ENCODE peak calls at places on chromosomes 3 and 15, in eight cellular contexts. K is A549; V is CD4-positive, alpha-beta memory T cell; A is hypothalamus; E is HTR-8/SVneo; W is frontal cortex; G is NAMALWA; F is pons. U is an unnamed sample.

GRCh38 chr3:141348848-141349247 is 19.5 kb upstream of the ZBTB38 start:
- DNase-seq in K (no peak), V (no peak), A (no peak), E (no peak), W (no peak), G (no peak), F (no peak), U (no peak)

GRCh38 chr3:48990636-48991421 is 788 bp downstream of the P4HTM start:
- DNase-seq in K (peak; percentile 44), V (no peak), A (no peak), E (peak; percentile 27), W (peak; percentile 32), G (no peak), F (peak; percentile 46), U (peak; percentile 29)

GRCh38 chr3:60703956-60704736 is 547.1 kb downstream of the FHIT start:
- DNase-seq in K (no peak), V (no peak), A (no peak), E (no peak), W (no peak), G (no peak), F (no peak), U (no peak)

GRCh38 chr3:107241217-107241616 is 136.0 kb upstream of the CCDC54 start:
- DNase-seq in K (peak; percentile 42), V (no peak), A (no peak), E (no peak), W (peak; percentile 5), G (peak; percentile 64), F (peak; percentile 54), U (no peak)

GRCh38 chr3:128973988-128974564 is 19.8 kb downstream of the CFAP92 start:
- DNase-seq in K (no peak), V (no peak), A (no peak), E (no peak), W (no peak), G (peak; percentile 42), F (peak; percentile 9), U (no peak)

GRCh38 chr15:74837482-74837881 is 5.5 kb downstream of the ULK3 start:
- DNase-seq in K (no peak), V (no peak), A (no peak), E (no peak), W (no peak), G (no peak), F (no peak), U (no peak)

GRCh38 chr15:77482570-77482969 is 61.9 kb downstream of the HMG20A start:
- DNase-seq in K (no peak), V (no peak), A (no peak), E (peak; percentile 51), W (no peak), G (no peak), F (no peak), U (no peak)

GRCh38 chr3:181623924-181624694 is 87.6 kb upstream of the SOX2 start:
- DNase-seq in K (peak; percentile 9), V (no peak), A (no peak), E (no peak), W (no peak), G (no peak), F (peak; percentile 75), U (no peak)

GRCh38 chr15:59691194-59691805 is 2.2 kb upstream of the BNIP2 start:
- DNase-seq in K (peak; percentile 70), V (peak; percentile 50), A (no peak), E (peak; percentile 32), W (peak; percentile 16), G (peak; percentile 83), F (peak; percentile 56), U (peak; percentile 49)

GRCh38 chr15:66008920-66009572 is 139.8 kb downstream of the RAB11A start:
- DNase-seq in K (peak; percentile 84), V (no peak), A (no peak), E (peak; percentile 21), W (no peak), G (no peak), F (no peak), U (no peak)

GRCh38 chr3:37386627-37387230 is 212.3 kb upstream of the LRRFIP2 start:
- DNase-seq in K (no peak), V (no peak), A (no peak), E (no peak), W (no peak), G (no peak), F (no peak), U (no peak)

GRCh38 chr3:38137615-38138346 is 680 bp upstream of the MYD88 start:
- DNase-seq in K (no peak), V (peak; percentile 11), A (no peak), E (no peak), W (no peak), G (peak; percentile 53), F (no peak), U (peak; percentile 19)

GRCh38 chr3:354433-354832 is 157.9 kb downstream of the CHL1 start:
- DNase-seq in K (peak; percentile 51), V (peak; percentile 2), A (no peak), E (peak; percentile 3), W (no peak), G (peak; percentile 84), F (peak; percentile 57), U (peak; percentile 1)

GRCh38 chr3:18405141-18405540 is 20.0 kb downstream of the SATB1 start:
- DNase-seq in K (no peak), V (no peak), A (no peak), E (no peak), W (no peak), G (no peak), F (no peak), U (no peak)

GRCh38 chr3:151697496-151697895 is 36.2 kb upstream of the AADACL2 start:
- DNase-seq in K (peak; percentile 48), V (no peak), A (no peak), E (no peak), W (no peak), G (no peak), F (no peak), U (no peak)

GRCh38 chr3:112187300-112187699 is 54.3 kb upstream of the GCSAM start:
- DNase-seq in K (no peak), V (no peak), A (no peak), E (no peak), W (no peak), G (no peak), F (no peak), U (no peak)

GRCh38 chr3:70360985-70361384 is 48.5 kb upstream of the MDFIC2 start:
- DNase-seq in K (peak; percentile 54), V (no peak), A (no peak), E (no peak), W (no peak), G (no peak), F (no peak), U (no peak)